ENCODE peak calls at places on chromosomes 3 and 15, in four cellular contexts. N, O, E and W are unnamed samples.

GRCh38 chr3:184590795-184591194 is 29.2 kb downstream of the EPHB3 start:
- DNase-seq in N (no peak), O (no peak), E (no peak), W (no peak)

GRCh38 chr3:46705751-46706572 is 4.8 kb downstream of the TMIE start:
- DNase-seq in O (peak; percentile 57), N (no peak), E (no peak), W (peak; percentile 51)

GRCh38 chr3:149009732-149010131 is 18.4 kb downstream of the GYG1 start:
- DNase-seq in N (no peak), E (no peak), O (no peak), W (no peak)

GRCh38 chr15:92653836-92654524 is 1.6 kb downstream of the FAM174B start:
- DNase-seq in E (peak; percentile 10), O (no peak), N (no peak), W (no peak)

GRCh38 chr15:29130461-29130860 is 139.2 kb downstream of the NSMCE3 start:
- DNase-seq in N (no peak), E (no peak), O (no peak), W (no peak)

GRCh38 chr3:2262204-2262603 is 163.5 kb downstream of the CNTN4 start:
- DNase-seq in N (no peak), E (no peak), O (no peak), W (no peak)

GRCh38 chr3:156107504-156107903 is 12.9 kb upstream of the KCNAB1 start:
- DNase-seq in E (no peak), N (no peak), O (no peak), W (no peak)

GRCh38 chr3:51717446-51717845 is 10.6 kb downstream of the GRM2 start:
- DNase-seq in O (no peak), N (no peak), E (no peak), W (no peak)

GRCh38 chr3:86794336-86795065 is 196.4 kb downstream of the VGLL3 start:
- DNase-seq in E (no peak), N (no peak), O (peak; percentile 81), W (peak; percentile 47)

GRCh38 chr3:105365171-105365535 is 1.6 kb upstream of the ALCAM start:
- DNase-seq in N (no peak), E (no peak), O (no peak), W (no peak)

GRCh38 chr3:11638669-11639402 is 4.9 kb downstream of the VGLL4 start:
- DNase-seq in O (no peak), E (no peak), N (no peak), W (no peak)

GRCh38 chr3:116034071-116034470 is 410.8 kb downstream of the GAP43 start:
- DNase-seq in O (no peak), E (no peak), N (no peak), W (no peak)

GRCh38 chr3:176554791-176555330 is 642.4 kb downstream of the TBL1XR1 start:
- DNase-seq in E (no peak), O (no peak), N (no peak), W (no peak)

GRCh38 chr15:101358895-101359294 is 63.8 kb upstream of the SNRPA1 start:
- DNase-seq in N (no peak), E (peak; percentile 8), O (no peak), W (no peak)

GRCh38 chr3:171812811-171813210 is 2.5 kb upstream of the PLD1 start:
- DNase-seq in O (peak; percentile 53), N (no peak), E (no peak), W (peak; percentile 49)

GRCh38 chr15:75647370-75648155 is at the start of gene SNX33:
- DNase-seq in N (peak; percentile 89), E (peak; percentile 78), O (peak; percentile 85), W (peak; percentile 89)

GRCh38 chr3:155218470-155218869 is 75.0 kb downstream of the STRIT1 start:
- DNase-seq in O (peak; percentile 8), N (no peak), E (no peak), W (no peak)

GRCh38 chr3:46948830-46949671 is 27.5 kb downstream of the CCDC12 start:
- DNase-seq in O (no peak), N (no peak), E (peak; percentile 72), W (peak; percentile 64)

GRCh38 chr3:180321534-180321933 is 280.4 kb upstream of the TTC14 start:
- DNase-seq in O (no peak), N (no peak), E (no peak), W (no peak)

GRCh38 chr15:71891026-71891425 is 80.7 kb downstream of the NR2E3 start:
- DNase-seq in N (no peak), E (no peak), O (no peak), W (no peak)

GRCh38 chr3:174441588-174442316 is 417.4 kb upstream of the NAALADL2 start:
- DNase-seq in E (no peak), O (peak; percentile 87), N (no peak), W (peak; percentile 23)

GRCh38 chr15:69308949-69309348 is 10.2 kb downstream of the PAQR5 start:
- DNase-seq in N (no peak), E (no peak), O (no peak), W (no peak)

GRCh38 chr15:69314174-69314573 is 15.5 kb downstream of the PAQR5 start:
- DNase-seq in N (no peak), O (no peak), E (no peak), W (no peak)

GRCh38 chr15:69313437-69314000 is 14.8 kb downstream of the PAQR5 start:
- DNase-seq in E (no peak), N (no peak), O (no peak), W (no peak)

GRCh38 chr15:69307939-69308338 is 9.2 kb downstream of the PAQR5 start:
- DNase-seq in E (no peak), N (no peak), O (no peak), W (no peak)

DNA sequence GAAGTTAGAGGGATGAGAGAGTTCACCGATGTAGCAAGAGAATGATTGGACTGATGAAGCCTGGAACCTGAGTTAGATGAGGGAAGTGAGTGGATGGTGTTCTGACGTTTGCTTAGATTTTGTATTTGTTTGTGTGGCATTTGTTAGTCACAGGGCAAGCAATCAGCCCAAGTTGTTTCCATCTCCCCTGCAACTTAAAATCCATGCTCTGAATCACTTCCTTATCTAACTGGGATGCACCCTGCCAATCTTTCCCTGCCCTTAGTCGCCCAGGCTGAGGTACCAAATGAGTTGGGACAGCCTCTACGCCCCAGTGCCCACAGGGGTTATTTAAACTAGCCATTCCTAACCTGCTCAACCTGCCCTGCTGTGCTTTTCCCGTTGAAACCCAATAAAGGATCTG is 12.6 kb downstream of the PAQR5 start:
- DNase-seq in N (peak; percentile 67), O (peak; percentile 15), E (no peak), W (no peak)
- TF ChIP-seq CTCF in N (no peak), O (no peak), E (no peak), W (no peak)

GRCh38 chr15:23642413-23643044 is 5.1 kb downstream of the MAGEL2 start:
- DNase-seq in O (peak; percentile 64), N (peak; percentile 10), E (peak; percentile 51), W (peak; percentile 44)
- TF ChIP-seq CTCF in O (peak; percentile 69), N (peak; percentile 48), E (peak; percentile 92), W (peak; percentile 64)

GRCh38 chr3:143897558-143898305 is 49.5 kb upstream of the SLC9A9 start:
- DNase-seq in O (peak; percentile 74), N (no peak), E (no peak), W (peak; percentile 83)

GRCh38 chr3:143896486-143896885 is 48.2 kb upstream of the SLC9A9 start:
- DNase-seq in O (no peak), N (no peak), E (no peak), W (no peak)

GRCh38 chr3:143901105-143901504 is 52.8 kb upstream of the SLC9A9 start:
- DNase-seq in E (no peak), N (no peak), O (peak; percentile 94), W (peak; percentile 57)

DNA sequence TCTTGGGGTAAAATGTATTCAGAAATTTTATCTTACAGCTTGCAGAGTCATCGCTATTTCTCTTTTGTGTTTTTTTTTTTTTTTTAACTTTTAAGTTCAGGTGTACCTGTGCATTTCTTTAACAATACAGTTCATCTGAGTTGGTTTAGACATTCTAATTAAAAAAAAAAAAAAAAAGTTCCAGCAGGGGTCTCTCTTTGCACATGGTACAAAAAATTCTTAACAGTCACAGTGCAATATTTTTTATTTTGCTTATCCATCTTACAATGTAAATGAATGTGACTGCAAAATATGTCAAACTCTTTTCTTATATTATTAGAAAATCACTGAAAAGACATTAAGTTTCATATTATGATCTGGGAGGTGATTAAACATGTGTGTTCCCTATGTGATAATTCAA is 47.5 kb upstream of the SLC9A9 start:
- DNase-seq in N (no peak), O (peak; percentile 51), E (no peak), W (peak; percentile 21)
- TF ChIP-seq CTCF in N (peak; percentile 48), O (peak; percentile 24), E (no peak), W (peak; percentile 31)

GRCh38 chr15:74482661-74483060 is 21.7 kb upstream of the UBL7 start:
- DNase-seq in N (no peak), E (peak; percentile 24), O (no peak), W (no peak)
- TF ChIP-seq CTCF in N (no peak), E (peak; percentile 51), O (peak; percentile 4), W (peak; percentile 12)

DNA sequence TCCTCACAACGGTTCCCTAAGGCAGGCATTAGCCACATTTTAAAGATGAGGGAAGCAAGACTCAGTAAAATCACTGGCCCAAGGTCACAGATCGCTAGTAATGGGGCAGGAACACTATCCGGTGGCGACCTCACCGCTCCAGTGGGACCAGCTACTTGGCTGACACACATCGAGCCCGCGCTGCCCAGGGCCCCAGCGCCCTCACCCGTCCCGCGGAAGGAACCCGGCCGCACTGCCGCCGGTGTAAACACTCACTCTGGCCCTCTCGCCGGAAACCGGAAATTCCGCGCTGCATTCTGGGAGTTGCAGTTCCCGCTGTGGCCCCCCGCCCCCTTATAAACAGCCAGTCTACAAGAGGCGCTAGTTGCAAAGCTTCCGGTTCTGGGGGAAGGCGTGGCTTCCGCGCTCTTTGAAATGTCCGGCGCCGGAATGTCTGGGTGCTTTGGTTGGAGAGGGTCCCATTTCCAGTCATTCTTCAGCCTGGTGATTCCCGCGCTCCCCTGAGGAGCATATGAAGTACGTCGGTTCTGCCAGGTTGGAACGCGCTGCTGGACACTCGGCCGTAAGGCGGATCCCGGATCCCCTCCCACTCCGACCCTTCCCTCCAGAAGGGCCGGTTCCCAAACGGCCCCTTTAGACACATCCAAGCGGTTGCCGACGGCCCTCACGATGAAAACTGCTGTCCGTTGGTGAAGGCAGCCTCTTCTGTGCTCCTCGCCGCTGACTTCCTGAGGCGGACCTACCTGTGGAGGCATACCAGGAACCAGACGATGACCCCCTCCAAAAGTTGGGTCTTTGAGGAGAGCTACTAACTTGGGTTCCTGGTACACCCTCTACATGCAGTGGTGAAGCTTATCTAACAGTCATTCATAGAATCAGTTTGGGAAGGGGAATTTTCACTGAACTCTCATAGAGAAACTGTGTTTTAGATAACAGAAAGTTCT is at the start of gene UBL7:
- DNase-seq in N (peak; percentile 80), E (peak; percentile 98), O (peak; percentile 95), W (peak; percentile 97)
- TF ChIP-seq CTCF in N (no peak), E (peak; percentile 89), O (no peak), W (peak; percentile 21)

GRCh38 chr15:81411056-81411455 is 37.0 kb upstream of the TMC3 start:
- DNase-seq in N (no peak), E (no peak), O (no peak), W (no peak)
- TF ChIP-seq CTCF in N (peak; percentile 8), E (no peak), O (no peak), W (peak; percentile 12)

GRCh38 chr3:72977060-72977459 is 19.6 kb upstream of the PPP4R2 start:
- DNase-seq in O (peak; percentile 43), N (no peak), E (no peak), W (peak; percentile 47)
- TF ChIP-seq CTCF in O (peak; percentile 4), N (no peak), E (no peak), W (no peak)